ENCODE peak calls at places on chromosomes 3 and 15, in eight cellular contexts. F is HFF-Myc; X is Peyer's patch; B is fibroblast of lung; D is MCF 10A; S is BJ; E is glutamatergic neuron; P is CD4-positive, alpha-beta T cell. G is an unnamed sample.
A peak's percentile ranks its signal among the peaks of the same experiment; 100 is the strongest.

GRCh38 chr15:75672646-75673425 is 25.1 kb downstream of the SNX33 start:
- DNase-seq in F (no peak), X (no peak), B (peak; percentile 87), D (no peak), S (no peak), E (no peak), P (no peak), G (no peak)

GRCh38 chr3:156409694-156410093 is 145.2 kb downstream of the SSR3 start:
- DNase-seq in F (no peak), X (no peak), B (peak; percentile 64), D (no peak), S (no peak), E (no peak), P (no peak), G (no peak)

GRCh38 chr15:94306700-94307650 is 75.6 kb downstream of the MCTP2 start:
- DNase-seq in F (no peak), X (no peak), B (peak; percentile 83), D (peak; percentile 75), S (no peak), E (no peak), P (no peak), G (no peak)

GRCh38 chr15:71683401-71684274 is 126.7 kb upstream of the NR2E3 start:
- DNase-seq in F (no peak), X (no peak), B (peak; percentile 66), D (no peak), S (no peak), E (no peak), P (no peak), G (no peak)

GRCh38 chr3:57530071-57530608 is 14.0 kb downstream of the DNAH12 start:
- DNase-seq in F (no peak), X (no peak), B (peak; percentile 19), D (no peak), S (no peak), E (no peak), P (no peak), G (no peak)

GRCh38 chr15:82850731-82851130 is 41.3 kb downstream of the WHAMM start:
- DNase-seq in F (no peak), X (no peak), B (no peak), D (no peak), S (no peak), E (peak; percentile 38), P (no peak), G (no peak)

GRCh38 chr15:73991726-73992593 is at the start of gene STOML1:
- DNase-seq in F (peak; percentile 44), X (peak; percentile 95), B (peak; percentile 94), D (peak; percentile 91), S (no peak), E (peak; percentile 98), P (peak; percentile 94), G (peak; percentile 99)

GRCh38 chr3:98532709-98533571 is 1.2 kb downstream of the GPR15 start:
- DNase-seq in F (no peak), X (no peak), B (no peak), D (no peak), S (no peak), E (no peak), P (no peak), G (no peak)

GRCh38 chr3:80087769-80088168 is 320.0 kb upstream of the ROBO1 start:
- DNase-seq in F (no peak), X (no peak), B (peak; percentile 74), D (peak; percentile 2), S (no peak), E (no peak), P (no peak), G (no peak)

GRCh38 chr15:75362642-75363249 is 5.7 kb downstream of the MAN2C1 start:
- DNase-seq in F (no peak), X (no peak), B (no peak), D (no peak), S (no peak), E (no peak), P (no peak), G (no peak)

GRCh38 chr3:114112696-114113095 is 56.2 kb downstream of the QTRT2 start:
- DNase-seq in F (no peak), X (no peak), B (peak; percentile 73), D (no peak), S (no peak), E (no peak), P (no peak), G (no peak)

GRCh38 chr3:195897853-195898415 is 10.4 kb downstream of the TNK2 start:
- DNase-seq in F (no peak), X (no peak), B (no peak), D (no peak), S (no peak), E (peak; percentile 9), P (no peak), G (no peak)

GRCh38 chr3:68290333-68290732 is 635.9 kb upstream of the SUCLG2 start:
- DNase-seq in F (no peak), X (no peak), B (no peak), D (no peak), S (no peak), E (no peak), P (no peak), G (no peak)

GRCh38 chr3:95319921-95320494 is 1257.1 kb downstream of the NSUN3 start:
- DNase-seq in F (no peak), X (no peak), B (peak; percentile 55), D (no peak), S (no peak), E (no peak), P (no peak), G (no peak)

GRCh38 chr15:87287156-87287555 is 969.4 kb downstream of the NTRK3 start:
- DNase-seq in F (peak; percentile 79), X (no peak), B (peak; percentile 73), D (peak; percentile 84), S (peak; percentile 73), E (no peak), P (no peak), G (no peak)

GRCh38 chr15:91965501-91966180 is 112.1 kb downstream of the SLCO3A1 start:
- DNase-seq in F (no peak), X (no peak), B (peak; percentile 75), D (peak; percentile 98), S (no peak), E (no peak), P (no peak), G (no peak)

GRCh38 chr3:157588386-157589060 is 85.3 kb upstream of the VEPH1 start:
- DNase-seq in F (no peak), X (no peak), B (no peak), D (no peak), S (no peak), E (no peak), P (no peak), G (no peak)

GRCh38 chr15:31364301-31365031 is 37.8 kb downstream of the KLF13 start:
- DNase-seq in F (no peak), X (peak; percentile 63), B (no peak), D (peak; percentile 71), S (no peak), E (no peak), P (no peak), G (no peak)

DNA sequence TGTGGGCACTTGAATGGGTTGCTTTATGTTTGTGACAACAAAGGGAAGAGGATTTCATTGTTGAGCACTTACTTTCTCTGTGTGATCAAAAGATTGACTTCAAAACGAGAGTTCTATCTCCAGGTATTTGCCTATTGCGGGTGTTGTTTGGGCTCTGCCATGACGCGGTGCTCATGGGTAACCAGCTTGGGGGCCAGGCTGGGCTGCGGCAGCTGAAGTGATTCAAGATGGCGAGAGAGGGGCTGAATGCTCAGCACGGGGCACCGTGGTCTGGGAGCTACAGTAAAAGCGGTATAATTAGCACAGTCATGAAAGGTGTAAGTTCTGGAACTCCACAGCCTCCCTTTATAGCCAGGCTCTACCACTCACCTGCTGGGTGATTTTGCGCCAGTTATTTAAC is 31.0 kb upstream of the ADCY5 start:
- DNase-seq in F (no peak), X (no peak), B (no peak), D (no peak), S (no peak), E (no peak), P (no peak), G (no peak)
- TF ChIP-seq CTCF in F (no peak), X (no peak), B (no peak), D (no peak), S (no peak), E (no peak), P (no peak), G (no peak)

DNA sequence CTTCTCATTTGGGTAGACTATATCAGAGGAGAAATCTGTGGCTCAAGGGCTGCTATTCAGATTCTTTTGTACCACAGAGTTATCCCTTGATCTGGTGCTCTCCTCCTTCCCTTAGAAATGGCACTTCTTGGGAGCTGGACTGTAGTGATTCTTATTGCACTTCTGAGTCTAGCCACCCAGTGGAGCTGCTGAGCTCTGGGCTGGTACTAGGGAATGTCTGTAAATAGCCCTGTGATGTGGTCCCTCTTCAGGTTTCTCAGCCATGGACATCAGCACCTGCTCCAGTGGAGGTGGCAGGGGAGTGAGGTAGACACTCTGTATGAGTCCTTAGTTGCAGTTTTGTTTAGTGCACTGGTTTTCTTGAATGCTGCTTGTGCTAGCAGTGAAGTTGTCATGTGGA is 1292.6 kb downstream of the SI start:
- DNase-seq in F (no peak), X (no peak), B (no peak), D (peak; percentile 42), S (no peak), E (peak; percentile 56), P (no peak), G (peak; percentile 8)
- TF ChIP-seq CTCF in F (no peak), X (no peak), B (no peak), D (peak; percentile 30), S (no peak), E (peak; percentile 45), P (no peak), G (peak; percentile 48)

DNA sequence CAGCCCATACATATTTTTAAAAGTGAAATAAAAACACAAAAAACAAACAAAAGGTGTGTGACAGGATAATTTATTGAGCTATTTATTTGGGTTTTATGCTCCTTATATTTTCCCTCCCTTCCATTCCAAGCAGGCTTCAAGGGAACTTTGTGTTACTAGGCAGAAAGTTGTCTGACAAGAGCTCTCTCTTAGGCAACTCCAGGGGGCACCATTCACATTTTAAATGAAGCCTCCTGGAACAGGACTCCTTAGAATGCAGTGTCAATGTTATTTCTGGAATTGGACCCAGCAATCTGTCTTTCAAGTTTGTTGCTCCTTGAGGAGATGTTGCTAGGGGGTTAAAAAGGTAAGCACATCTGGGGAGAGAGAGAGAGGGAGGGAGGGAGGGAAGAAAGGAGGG is 5.4 kb upstream of the RFX7 start:
- DNase-seq in F (no peak), X (no peak), B (peak; percentile 64), D (peak; percentile 78), S (no peak), E (no peak), P (no peak), G (no peak)
- TF ChIP-seq CTCF in F (peak; percentile 42), X (peak; percentile 46), B (peak; percentile 35), D (peak; percentile 34), S (peak; percentile 48), E (peak; percentile 34), P (no peak), G (peak; percentile 47)

GRCh38 chr3:128153156-128154011 is at the start of gene EEFSEC:
- DNase-seq in F (peak; percentile 52), X (peak; percentile 90), B (peak; percentile 78), D (peak; percentile 76), S (peak; percentile 29), E (peak; percentile 85), P (peak; percentile 79), G (peak; percentile 80)
- TF ChIP-seq CTCF in F (no peak), X (no peak), B (no peak), D (no peak), S (no peak), E (no peak), P (no peak), G (no peak)

GRCh38 chr3:4720316-4721075 is 227.3 kb downstream of the ITPR1 start:
- DNase-seq in F (no peak), X (no peak), B (peak; percentile 94), D (peak; percentile 84), S (no peak), E (no peak), P (no peak), G (no peak)
- TF ChIP-seq CTCF in F (no peak), X (peak; percentile 45), B (peak; percentile 24), D (peak; percentile 27), S (peak; percentile 27), E (peak; percentile 10), P (no peak), G (no peak)

G was measured in neural crest cell.